ENCODE peak calls at places on chromosomes 12 and 14, in ten cellular contexts. E, Q, X, H, V, T, O, Z, I and B are unnamed samples.
A peak's percentile ranks its signal among the peaks of the same experiment; 100 is the strongest.

GRCh38 chr14:36498938-36499337 is 21.1 kb downstream of the NKX2-1 start:
- DNase-seq in H (no peak), Z (no peak), Q (no peak), V (no peak), O (no peak), E (no peak), T (no peak), I (no peak), X (no peak), B (no peak)

GRCh38 chr12:26936559-26937442 is 980 bp downstream of the INTS13 start:
- DNase-seq in V (no peak), X (no peak), Q (peak; percentile 20), E (no peak), T (no peak), Z (no peak), O (no peak), I (no peak), H (no peak), B (no peak)

GRCh38 chr14:20327005-20327869 is 5.8 kb downstream of the CCNB1IP1 start:
- DNase-seq in Q (peak; percentile 54), V (no peak), O (peak; percentile 53), E (peak; percentile 73), Z (peak; percentile 60), I (no peak), H (peak; percentile 80), T (no peak), X (no peak), B (no peak)

GRCh38 chr12:104154286-104154685 is 16.3 kb upstream of the NFYB start:
- DNase-seq in O (peak; percentile 62), Q (no peak), H (no peak), X (no peak), Z (no peak), V (no peak), I (no peak), T (no peak), E (no peak), B (no peak)

GRCh38 chr12:25106818-25107217 is 88.1 kb downstream of the DNAI7 start:
- DNase-seq in H (no peak), X (no peak), I (no peak), Q (no peak), Z (no peak), E (no peak), T (no peak), V (no peak), O (no peak), B (no peak)

GRCh38 chr14:101187816-101188570 is 284.5 kb upstream of the RTL1 start:
- DNase-seq in T (peak; percentile 24), V (no peak), Q (no peak), E (no peak), H (no peak), X (no peak), Z (peak; percentile 14), I (peak; percentile 41), O (no peak), B (peak; percentile 11)

GRCh38 chr12:80936642-80937390 is 918 bp downstream of the LIN7A start:
- DNase-seq in V (peak; percentile 88), Z (peak; percentile 32), I (peak; percentile 75), O (peak; percentile 38), T (peak; percentile 46), H (peak; percentile 52), E (no peak), Q (peak; percentile 51), X (peak; percentile 58), B (peak; percentile 27)

GRCh38 chr12:49342914-49343731 is 3.6 kb upstream of the DNAJC22 start:
- DNase-seq in E (no peak), Q (peak; percentile 54), X (no peak), Z (no peak), I (peak; percentile 57), V (peak; percentile 87), O (no peak), T (no peak), H (no peak), B (peak; percentile 24)

GRCh38 chr12:100364334-100364733 is 7.5 kb downstream of the SLC17A8 start:
- DNase-seq in I (no peak), E (no peak), X (no peak), Q (no peak), H (no peak), Z (no peak), O (no peak), T (no peak), V (no peak), B (no peak)

GRCh38 chr14:78674820-78675219 is 504.6 kb downstream of the NRXN3 start:
- DNase-seq in O (no peak), I (no peak), Z (no peak), Q (no peak), H (no peak), T (no peak), X (no peak), V (no peak), E (no peak), B (no peak)

DNA sequence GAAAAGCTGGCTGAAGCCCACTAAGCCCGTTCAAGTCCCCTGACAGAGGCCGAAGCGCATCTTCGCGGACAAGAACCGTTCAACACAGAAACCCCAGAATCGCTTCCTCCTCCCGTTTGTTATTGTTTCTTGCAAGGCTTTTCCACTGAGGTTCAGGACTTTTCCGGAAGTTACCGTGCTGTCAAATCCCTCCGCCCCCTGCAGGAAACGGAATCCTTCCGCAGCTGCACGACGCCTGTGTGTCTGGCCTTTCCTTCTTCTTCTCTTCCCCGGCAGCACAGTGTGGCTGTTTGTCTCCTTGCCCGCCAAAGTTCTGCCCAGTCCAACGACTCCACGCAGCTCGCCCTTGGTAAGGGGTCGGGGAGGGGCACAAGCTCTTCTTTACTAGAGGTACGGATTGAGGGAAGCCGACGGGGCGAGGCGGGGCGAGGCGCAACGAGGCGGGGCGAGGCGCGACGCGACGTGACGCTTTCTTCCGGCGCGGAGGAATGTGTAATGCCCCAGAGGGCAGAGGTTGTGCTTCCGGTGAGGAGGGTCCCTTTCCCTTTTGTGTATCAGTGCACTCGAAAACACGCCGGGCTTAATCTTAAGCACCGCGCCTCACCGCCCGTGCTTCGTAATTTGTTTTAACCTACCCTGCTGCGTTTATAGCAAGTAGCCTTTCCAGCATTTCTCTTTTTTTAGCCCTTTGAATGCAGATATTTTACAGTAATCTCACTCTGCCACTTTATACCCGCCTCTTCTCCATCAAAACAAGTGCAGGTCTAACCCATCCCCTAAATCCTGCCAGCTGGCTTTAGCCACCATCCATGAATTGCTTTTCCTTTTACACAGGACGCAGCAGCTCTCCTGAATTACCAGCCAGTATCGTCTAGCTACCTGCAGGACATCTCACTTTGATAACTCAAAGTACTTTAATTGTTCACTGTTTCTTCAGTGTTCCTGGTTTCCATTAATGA is at the start of gene KDM5A:
- DNase-seq in Q (peak; percentile 92), V (peak; percentile 97), I (peak; percentile 97), X (peak; percentile 92), O (peak; percentile 95), H (peak; percentile 96), T (peak; percentile 93), Z (peak; percentile 92), E (peak; percentile 91), B (peak; percentile 92)
- TF ChIP-seq CTCF in Q (no peak), V (peak; percentile 46), I (no peak), X (no peak), O (no peak), H (no peak), T (no peak), Z (no peak), E (peak; percentile 59), B (no peak)

GRCh38 chr12:59194794-59195193 is 274.5 kb upstream of the LRIG3 start:
- DNase-seq in H (no peak), T (no peak), X (no peak), O (no peak), Z (no peak), V (no peak), Q (no peak), I (peak; percentile 72), E (no peak), B (no peak)

GRCh38 chr12:59191372-59191771 is 271.1 kb upstream of the LRIG3 start:
- DNase-seq in I (no peak), Q (no peak), X (no peak), Z (no peak), H (no peak), V (no peak), E (no peak), O (no peak), T (no peak), B (no peak)

GRCh38 chr12:59193476-59194050 is 273.3 kb upstream of the LRIG3 start:
- DNase-seq in T (no peak), X (no peak), I (no peak), O (no peak), Z (no peak), E (no peak), Q (no peak), H (no peak), V (no peak), B (no peak)

GRCh38 chr12:59196989-59197388 is 276.7 kb upstream of the LRIG3 start:
- DNase-seq in H (no peak), Q (no peak), I (no peak), V (no peak), O (no peak), Z (no peak), X (no peak), T (no peak), E (no peak), B (no peak)
- TF ChIP-seq CTCF in H (no peak), Q (no peak), I (no peak), V (no peak), O (no peak), Z (no peak), X (no peak), T (no peak), E (no peak), B (no peak)

GRCh38 chr12:42589465-42590323 is at the start of gene PRICKLE1:
- DNase-seq in V (peak; percentile 92), H (peak; percentile 67), T (no peak), E (no peak), O (peak; percentile 25), X (no peak), Z (peak; percentile 74), Q (peak; percentile 85), I (peak; percentile 46), B (peak; percentile 47)

GRCh38 chr12:42587564-42588307 is 1.8 kb downstream of the PRICKLE1 start:
- DNase-seq in H (no peak), Q (no peak), E (no peak), I (no peak), O (no peak), T (no peak), V (no peak), Z (no peak), X (no peak), B (no peak)

GRCh38 chr12:42590324-42590934 is 883 bp upstream of the PRICKLE1 start:
- DNase-seq in Z (peak; percentile 15), I (peak; percentile 51), X (no peak), H (no peak), E (no peak), V (peak; percentile 17), Q (peak; percentile 29), T (no peak), O (no peak), B (no peak)

GRCh38 chr12:42588308-42588836 is 1.2 kb downstream of the PRICKLE1 start:
- DNase-seq in V (no peak), X (no peak), Q (no peak), T (no peak), I (no peak), O (no peak), E (no peak), H (no peak), Z (no peak), B (no peak)

GRCh38 chr12:42588981-42589464 is 523 bp downstream of the PRICKLE1 start:
- DNase-seq in Q (peak; percentile 51), Z (peak; percentile 32), H (peak; percentile 36), T (peak; percentile 41), E (no peak), V (peak; percentile 87), O (peak; percentile 12), I (peak; percentile 76), X (no peak), B (no peak)
- TF ChIP-seq CTCF in Q (no peak), Z (peak; percentile 24), H (peak; percentile 51), T (peak; percentile 2), E (peak; percentile 36), V (peak; percentile 29), O (peak; percentile 67), I (peak; percentile 77), X (no peak), B (peak; percentile 26)

GRCh38 chr12:2974560-2974971 is 15.4 kb downstream of the TEAD4 start:
- DNase-seq in Z (no peak), H (peak; percentile 18), O (no peak), E (no peak), V (no peak), X (peak; percentile 48), T (no peak), Q (no peak), I (peak; percentile 73), B (no peak)
- TF ChIP-seq CTCF in Z (no peak), H (no peak), O (no peak), E (no peak), V (no peak), X (no peak), T (no peak), Q (no peak), I (no peak), B (no peak)